ENCODE peak calls at places on chromosomes 2 and 18, in nine cellular contexts. Q is mammary epithelial cell, I is heart left ventricle, P is IMR-90, O is upper lobe of right lung, C is kidney, B is mesenchymal stem cell, E is spleen, N is body of pancreas. F is an unnamed sample.

GRCh38 chr18:58495634-58496033 is 133.3 kb downstream of the ALPK2 start:
- DNase-seq in I (no peak), B (no peak), O (peak), E (no peak), N (no peak), C (no peak), P (no peak), Q (no peak), F (no peak)

GRCh38 chr2:3223080-3223923 is 154.3 kb downstream of the EIPR1 start:
- DNase-seq in E (no peak), P (peak), I (no peak), O (no peak), C (no peak), B (no peak), N (no peak), Q (peak), F (no peak)

GRCh38 chr18:8654482-8655451 is 45.5 kb downstream of the RAB12 start:
- DNase-seq in P (peak), E (no peak), C (no peak), Q (no peak), I (no peak), N (no peak), B (peak), O (no peak), F (no peak)

GRCh38 chr2:6186332-6187100 is 494.3 kb downstream of the SOX11 start:
- DNase-seq in O (no peak), I (no peak), Q (no peak), B (peak), N (peak), P (peak), C (peak), E (no peak), F (no peak)

GRCh38 chr2:56812432-56812831 is 628.6 kb downstream of the CCDC85A start:
- DNase-seq in B (no peak), N (no peak), I (no peak), O (no peak), E (no peak), Q (peak), C (no peak), P (no peak), F (no peak)

GRCh38 chr2:132911726-132912724 is 242.0 kb upstream of the LYPD1 start:
- DNase-seq in O (no peak), N (no peak), Q (no peak), B (peak), P (peak), C (no peak), E (no peak), I (peak), F (no peak)

GRCh38 chr2:12192762-12193161 is 446.3 kb downstream of the LPIN1 start:
- DNase-seq in C (no peak), B (no peak), N (no peak), I (no peak), P (no peak), E (no peak), Q (no peak), O (no peak), F (no peak)

GRCh38 chr2:174577967-174578589 is 19.5 kb downstream of the WIPF1 start:
- DNase-seq in O (no peak), E (no peak), P (peak), N (no peak), B (peak), Q (peak), I (no peak), C (no peak), F (no peak)

GRCh38 chr2:230411484-230412368 is 4.3 kb upstream of the SP100 start:
- DNase-seq in B (peak), Q (peak), N (peak), E (peak), O (peak), I (peak), C (peak), P (peak), F (no peak)

GRCh38 chr2:80231421-80231820 is 73.1 kb downstream of the LRRTM1 start:
- DNase-seq in C (no peak), P (no peak), O (no peak), I (no peak), E (no peak), N (no peak), Q (no peak), B (no peak), F (no peak)

GRCh38 chr2:219542931-219543595 is 546 bp downstream of the CHPF start:
- DNase-seq in E (no peak), O (peak), P (peak), I (peak), N (no peak), C (no peak), B (peak), Q (peak), F (no peak)

GRCh38 chr18:57900906-57901305 is 97.8 kb upstream of the ATP8B1 start:
- DNase-seq in B (peak), C (no peak), O (no peak), E (no peak), N (no peak), P (no peak), Q (no peak), I (no peak), F (peak)

GRCh38 chr2:222290691-222291484 is 7.9 kb downstream of the PAX3 start:
- DNase-seq in N (no peak), Q (no peak), E (no peak), O (no peak), C (no peak), P (no peak), I (no peak), B (no peak), F (no peak)

GRCh38 chr2:240195316-240195861 is 54.9 kb upstream of the OTOS start:
- DNase-seq in B (no peak), O (peak), I (peak), N (no peak), P (no peak), C (no peak), Q (no peak), E (peak), F (no peak)

DNA sequence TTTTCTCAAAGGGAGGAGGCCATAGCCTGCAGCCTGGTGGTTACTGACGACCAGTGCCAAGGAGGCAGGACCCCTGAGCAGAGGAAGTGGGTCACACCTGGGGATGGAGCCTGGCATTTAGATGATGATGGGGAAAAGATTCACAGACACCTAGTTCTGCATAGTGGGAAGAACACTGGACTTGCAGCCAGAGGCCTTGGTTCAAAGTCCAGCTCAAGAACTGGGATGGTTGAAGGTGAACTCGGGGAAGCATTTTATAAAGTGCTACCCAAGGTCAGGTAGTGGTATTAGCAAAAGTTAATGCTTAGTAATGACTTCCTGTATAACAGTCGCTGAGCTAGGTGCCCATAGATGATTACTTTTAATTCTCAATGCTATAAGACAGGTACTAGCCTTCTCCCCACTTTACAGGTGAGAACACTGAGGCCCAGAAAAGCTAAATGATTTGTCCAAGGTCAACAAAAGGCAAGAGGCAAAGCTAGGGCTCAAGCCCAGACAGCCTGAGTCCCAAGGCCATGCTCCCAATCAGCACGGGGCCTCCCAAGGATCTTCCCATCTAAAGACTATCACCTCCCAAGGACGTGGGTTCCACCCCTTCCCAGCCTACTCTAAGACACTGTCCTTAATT is 134.4 kb downstream of the TNS1 start:
- DNase-seq in P (no peak), C (no peak), O (no peak), E (no peak), N (no peak), B (no peak), I (no peak), Q (no peak), F (no peak)
- H3K27ac ChIP-seq in P (no peak), C (peak), O (no peak), E (peak), N (no peak), B (no peak), I (no peak), Q (no peak), F (no peak)

GRCh38 chr18:36420826-36421225 is 123.3 kb downstream of the FHOD3 start:
- DNase-seq in E (no peak), O (no peak), P (no peak), B (peak), I (no peak), Q (no peak), N (no peak), C (no peak), F (no peak)
- H3K27ac ChIP-seq in E (no peak), O (no peak), P (no peak), B (no peak), I (peak), Q (no peak), N (no peak), C (no peak), F (peak)

DNA sequence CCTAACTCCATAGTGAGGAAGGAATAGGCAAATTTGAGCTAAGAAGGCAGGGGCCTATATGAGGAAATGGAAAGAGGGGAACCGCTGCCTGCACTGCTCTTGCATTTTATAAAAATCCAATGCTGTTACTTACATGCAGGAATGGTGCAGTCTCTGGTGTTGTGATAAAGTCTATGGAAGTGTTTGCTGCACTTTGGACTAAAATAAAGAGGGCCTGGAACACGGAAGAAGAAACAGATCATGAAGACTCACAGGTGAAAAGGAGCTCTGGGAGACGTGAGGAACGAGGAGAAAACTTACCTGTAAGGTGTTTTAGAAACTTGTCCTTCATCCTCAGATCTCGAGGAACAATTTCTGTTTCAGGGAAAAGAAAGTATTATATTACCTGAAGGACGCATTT is 1.9 kb downstream of the ALKAL2 start:
- DNase-seq in I (no peak), Q (no peak), B (no peak), C (no peak), N (no peak), E (no peak), P (no peak), O (no peak), F (no peak)
- H3K27ac ChIP-seq in I (no peak), Q (no peak), B (no peak), C (no peak), N (peak), E (no peak), P (no peak), O (no peak), F (no peak)

GRCh38 chr2:64262816-64263215 is 118.6 kb upstream of the PELI1 start:
- DNase-seq in O (no peak), E (no peak), C (no peak), N (no peak), B (no peak), P (no peak), Q (peak), I (no peak), F (no peak)

GRCh38 chr2:64260817-64261216 is 116.6 kb upstream of the PELI1 start:
- DNase-seq in O (peak), B (peak), N (no peak), Q (no peak), I (peak), E (peak), C (no peak), P (no peak), F (no peak)

GRCh38 chr2:64262068-64262467 is 117.8 kb upstream of the PELI1 start:
- DNase-seq in O (no peak), N (peak), E (no peak), B (no peak), I (no peak), C (no peak), Q (no peak), P (no peak), F (no peak)

GRCh38 chr2:64260093-64260808 is 116.0 kb upstream of the PELI1 start:
- DNase-seq in P (no peak), B (no peak), E (no peak), N (no peak), Q (no peak), I (no peak), O (no peak), C (no peak), F (no peak)

DNA sequence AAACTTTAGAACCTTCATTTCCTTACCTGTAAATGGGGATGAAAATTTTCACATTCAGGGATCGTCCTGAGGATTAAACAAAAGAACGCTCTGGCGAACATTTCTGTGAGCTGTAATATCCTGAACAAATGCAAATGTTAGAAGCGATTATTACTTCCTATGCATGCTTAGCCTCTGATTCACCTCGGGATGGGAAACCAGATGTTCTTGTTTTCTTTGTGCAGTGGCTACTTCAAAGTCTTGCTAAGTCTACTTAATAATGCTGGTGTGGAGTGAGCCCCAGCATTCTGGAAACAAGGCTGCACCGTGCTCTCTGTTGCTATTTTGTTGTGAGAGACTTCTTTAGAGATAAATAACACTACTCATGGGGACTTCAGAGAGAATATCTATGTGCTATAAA is 119.1 kb upstream of the PELI1 start:
- DNase-seq in N (no peak), P (peak), E (no peak), I (no peak), C (no peak), B (peak), O (no peak), Q (peak), F (peak)
- H3K27ac ChIP-seq in N (no peak), P (no peak), E (peak), I (no peak), C (no peak), B (peak), O (no peak), Q (peak), F (peak)

GRCh38 chr18:45638544-45638943 is 23.3 kb downstream of the SLC14A2 start:
- DNase-seq in Q (no peak), N (no peak), I (no peak), P (no peak), B (no peak), C (no peak), O (no peak), E (no peak), F (no peak)
- H3K27ac ChIP-seq in Q (no peak), N (no peak), I (no peak), P (no peak), B (peak), C (no peak), O (peak), E (peak), F (no peak)

F was measured in epithelial cell of prostate.